ENCODE peak calls at places on chromosomes 4 and X, in seven cellular contexts. L is pancreas, S is right atrium auricular region, N is thoracic aorta, D is GM23338, M is suprapubic skin, Q is left ventricle myocardium inferior. K is an unnamed sample.
A peak's percentile ranks its signal among the peaks of the same experiment; 100 is the strongest.

GRCh38 chr4:95027906-95028618 is 270.3 kb downstream of the BMPR1B start:
- DNase-seq in L (no peak), S (no peak), N (no peak), D (peak; percentile 23), M (no peak), Q (no peak), K (no peak)

GRCh38 chr4:108036252-108036651 is 46.6 kb downstream of the HADH start:
- DNase-seq in L (no peak), S (no peak), N (no peak), D (no peak), M (no peak), Q (no peak), K (no peak)

GRCh38 chr4:147981305-147981704 is 249.4 kb downstream of the ARHGAP10 start:
- DNase-seq in L (no peak), S (no peak), N (no peak), D (no peak), M (no peak), Q (no peak), K (peak; percentile 44)

GRCh38 chr4:70880739-70881138 is 21.4 kb upstream of the MOB1B start:
- DNase-seq in L (no peak), S (no peak), N (no peak), D (no peak), M (no peak), Q (no peak), K (no peak)

GRCh38 chr4:11805837-11806236 is 377.1 kb upstream of the HS3ST1 start:
- DNase-seq in L (no peak), S (no peak), N (no peak), D (peak; percentile 46), M (no peak), Q (no peak), K (peak; percentile 40)

GRCh38 chr4:177485528-177485927 is 43.3 kb upstream of the AGA start:
- DNase-seq in L (no peak), S (no peak), N (no peak), D (no peak), M (no peak), Q (no peak), K (no peak)

GRCh38 chr4:83234902-83235644 is 49.5 kb downstream of the COQ2 start:
- DNase-seq in L (no peak), S (no peak), N (no peak), D (no peak), M (no peak), Q (no peak), K (no peak)

GRCh38 chr4:142595222-142595871 is 250.8 kb downstream of the INPP4B start:
- DNase-seq in L (no peak), S (no peak), N (no peak), D (no peak), M (no peak), Q (no peak), K (no peak)

GRCh38 chr4:77074961-77075855 is 581 bp downstream of the CCNI start:
- DNase-seq in L (peak; percentile 79), S (peak; percentile 76), N (peak; percentile 36), D (peak; percentile 80), M (peak; percentile 87), Q (peak; percentile 80), K (peak; percentile 71)

GRCh38 chr4:29708473-29708872 is 1011.7 kb upstream of the PCDH7 start:
- DNase-seq in L (no peak), S (no peak), N (no peak), D (no peak), M (no peak), Q (no peak), K (no peak)

GRCh38 chr4:26788341-26788733 is 72.3 kb upstream of the STIM2 start:
- DNase-seq in L (no peak), S (no peak), N (no peak), D (no peak), M (no peak), Q (no peak), K (no peak)
- H3K4me3 ChIP-seq in L (no peak overlapping the region), S (no peak overlapping the region), N (no peak overlapping the region), D (no peak overlapping the region), M (no peak overlapping the region), Q (peak overlapping the region; percentile 26), K (no peak overlapping the region)

GRCh38 chr4:52947691-52948397 is 85.7 kb downstream of the RASL11B start:
- DNase-seq in L (no peak), S (no peak), N (no peak), D (no peak), M (no peak), Q (no peak), K (no peak)
- TF ChIP-seq CTCF in L (no peak), S (no peak), N (no peak), D (no peak), M (no peak), Q (no peak), K (no peak)

DNA sequence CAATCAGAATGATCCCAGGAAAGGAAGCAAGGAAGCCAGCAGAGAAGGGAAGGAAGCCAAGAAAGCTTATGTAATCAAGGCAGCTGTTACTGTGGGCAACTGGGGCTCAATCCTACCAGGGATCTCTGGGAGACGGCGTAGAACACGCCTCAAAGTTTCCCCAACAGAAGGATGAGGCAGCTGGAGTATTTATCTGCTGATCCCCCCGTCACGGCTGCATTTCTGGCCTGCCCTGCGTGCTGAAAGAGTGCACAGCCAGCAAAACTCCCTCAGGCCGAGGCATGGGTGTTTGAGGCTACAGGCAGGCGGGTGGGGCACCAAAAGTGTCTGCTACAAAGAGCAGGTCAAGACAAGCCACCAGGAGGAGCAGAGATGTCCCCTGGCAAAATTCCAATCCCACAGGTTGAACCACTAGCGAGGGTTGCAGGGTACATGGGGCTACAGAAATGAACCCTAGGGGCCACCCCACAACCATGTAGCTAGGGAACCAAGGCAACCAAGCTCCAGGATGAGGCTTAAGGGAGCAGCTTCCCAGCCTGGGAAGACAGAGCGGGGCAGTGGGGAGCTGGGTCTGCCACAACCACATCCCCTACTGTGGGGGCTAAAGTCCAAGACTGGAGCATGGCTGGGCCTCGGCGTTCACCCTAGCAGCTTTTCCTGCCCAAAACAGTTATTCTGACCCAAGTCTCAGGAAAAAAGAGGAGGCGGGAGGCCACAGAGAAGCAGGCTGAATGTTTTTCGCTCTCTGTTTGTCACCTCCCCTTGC is 113.4 kb downstream of the BCOR start:
- DNase-seq in L (no peak), S (no peak), N (no peak), D (no peak), M (no peak), Q (no peak), K (peak; percentile 16)
- H3K4me3 ChIP-seq in L (no peak overlapping the region), S (no peak overlapping the region), N (no peak overlapping the region), D (no peak overlapping the region), M (no peak overlapping the region), Q (no peak overlapping the region), K (no peak overlapping the region)

DNA sequence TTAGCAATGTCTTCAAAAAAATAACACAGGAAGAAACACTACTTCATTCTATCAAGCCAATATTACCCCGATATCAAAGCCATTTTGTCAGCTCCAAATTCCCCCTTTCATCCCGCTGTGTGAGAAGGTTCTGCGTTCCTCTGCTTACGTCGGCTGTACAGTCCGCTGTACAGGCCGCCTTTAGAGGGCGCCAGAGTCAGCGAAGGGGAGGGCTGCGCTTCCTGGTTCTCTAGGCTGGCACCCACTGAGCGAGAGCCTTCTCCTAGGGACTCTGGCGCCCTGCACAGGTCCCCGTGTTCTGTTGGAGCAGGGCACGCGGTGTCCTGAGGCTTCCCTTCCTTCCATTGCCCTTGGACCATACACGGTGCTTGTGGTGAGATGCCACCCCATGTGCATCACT is 25.3 kb upstream of the CT45A1 start:
- DNase-seq in L (no peak), S (no peak), N (no peak), D (peak; percentile 60), M (no peak), Q (no peak), K (no peak)
- TF ChIP-seq CTCF in L (no peak), S (no peak), N (no peak), D (peak; percentile 74), M (no peak), Q (peak; percentile 15), K (no peak)

GRCh38 chr4:78777556-78777900 is 1.4 kb downstream of the BMP2K start:
- DNase-seq in L (no peak), S (no peak), N (no peak), D (no peak), M (no peak), Q (no peak), K (no peak)
- H3K4me3 ChIP-seq in L (no peak overlapping the region), S (peak overlapping the region; percentile 97), N (peak overlapping the region; percentile 77), D (peak overlapping the region; percentile 90), M (peak overlapping the region; percentile 70), Q (peak overlapping the region; percentile 90), K (peak overlapping the region; percentile 85)

DNA sequence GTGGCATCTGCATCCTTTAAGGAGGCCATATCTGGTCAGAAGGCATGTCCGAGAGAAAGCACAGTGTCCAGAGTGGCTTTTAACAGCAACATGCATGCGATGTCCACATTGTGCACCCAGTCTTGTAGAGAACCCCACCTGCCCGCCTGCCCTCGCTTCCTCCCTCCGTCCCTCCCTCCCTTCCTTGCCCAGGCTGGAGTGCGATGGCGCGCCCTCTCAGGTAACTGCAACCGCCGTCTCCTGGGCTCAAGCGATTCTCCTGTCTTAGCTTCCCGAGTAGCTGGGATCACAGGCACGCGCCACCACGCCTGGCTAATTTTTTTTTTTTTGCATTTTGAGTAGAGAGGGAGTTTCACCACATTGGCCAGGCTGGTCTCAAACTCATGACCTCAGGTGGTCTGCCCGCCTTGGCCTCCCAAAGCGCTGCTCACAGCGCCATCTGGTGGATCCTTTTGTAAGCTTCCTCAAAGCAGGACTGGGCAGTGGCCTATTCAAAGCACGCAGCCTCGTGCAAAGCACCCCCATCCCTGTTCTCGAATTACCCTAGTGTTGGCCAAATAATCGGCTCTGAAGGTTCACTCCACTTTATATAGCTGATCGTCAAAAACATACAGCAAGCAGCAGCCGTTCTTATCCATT is 15.0 kb downstream of the BRCC3 start:
- DNase-seq in L (no peak), S (no peak), N (no peak), D (peak; percentile 72), M (no peak), Q (no peak), K (peak; percentile 42)
- TF ChIP-seq CTCF in L (no peak), S (no peak), N (peak; percentile 41), D (peak; percentile 77), M (peak; percentile 20), Q (peak; percentile 58), K (peak; percentile 64)

DNA sequence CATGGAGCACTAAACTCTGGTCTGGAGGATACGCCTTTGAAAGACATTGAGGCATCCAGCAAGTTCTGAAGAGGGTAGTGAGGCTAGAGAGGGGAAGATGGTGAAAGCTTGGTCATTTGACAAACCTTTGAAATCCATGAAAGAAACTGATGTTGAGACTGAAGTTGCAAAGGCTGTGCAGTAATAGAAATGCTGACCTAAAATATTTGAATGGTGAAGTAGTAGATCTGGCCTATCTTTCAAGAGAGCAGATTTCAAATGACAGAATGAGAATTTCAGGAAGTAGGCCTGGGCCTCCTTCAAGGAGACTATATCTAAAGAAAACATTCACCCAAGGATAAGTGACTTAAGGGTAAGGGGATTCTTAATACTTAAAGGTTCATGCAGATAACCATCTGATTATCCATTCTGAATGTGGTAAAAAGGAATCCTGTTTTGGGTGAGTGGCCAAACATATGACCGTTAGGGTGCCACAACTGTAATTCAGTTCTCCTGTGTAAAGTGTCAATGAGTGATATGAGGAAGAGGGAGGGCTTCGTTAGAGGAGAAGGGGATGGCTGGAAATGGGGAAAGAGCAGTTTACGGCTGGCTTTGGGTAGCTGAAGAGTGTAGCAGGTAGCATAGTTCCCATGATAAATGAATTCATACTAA is 62.2 kb downstream of the AMELX start:
- DNase-seq in L (no peak), S (no peak), N (no peak), D (no peak), M (no peak), Q (no peak), K (no peak)
- H3K4me3 ChIP-seq in L (no peak overlapping the region), S (no peak overlapping the region), N (no peak overlapping the region), D (no peak overlapping the region), M (no peak overlapping the region), Q (no peak overlapping the region), K (no peak overlapping the region)